ENCODE peak calls at places on chromosome 1, in five cellular contexts. R, W, E, J and T are unnamed samples.

GRCh38 chr1:69436151-69436550 is 131.6 kb upstream of the LRRC7 start:
- DNase-seq in E (no peak), W (no peak), R (no peak), J (no peak), T (no peak)

GRCh38 chr1:182159443-182159842 is 97.9 kb upstream of the ZNF648 start:
- DNase-seq in E (no peak), J (no peak), R (no peak), W (no peak), T (no peak)

GRCh38 chr1:206467915-206468314 is 2.4 kb upstream of the IKBKE start:
- DNase-seq in W (peak; percentile 63), R (no peak), E (no peak), J (no peak), T (no peak)

GRCh38 chr1:25871086-25871703 is 4.3 kb downstream of the PAQR7 start:
- DNase-seq in R (no peak), W (no peak), J (no peak), E (no peak), T (no peak)

GRCh38 chr1:36918604-36919003 is 115.7 kb downstream of the GRIK3 start:
- DNase-seq in J (no peak), R (no peak), E (no peak), W (no peak), T (no peak)

GRCh38 chr1:156881663-156882062 is 11.9 kb upstream of the PEAR1 start:
- DNase-seq in E (no peak), J (no peak), R (no peak), W (no peak), T (no peak)

GRCh38 chr1:47763456-47764171 is 233.6 kb downstream of the TRABD2B start:
- DNase-seq in R (no peak), E (peak; percentile 3), W (no peak), J (no peak), T (no peak)

GRCh38 chr1:36865080-36865900 is 169.0 kb downstream of the GRIK3 start:
- DNase-seq in W (no peak), R (no peak), E (no peak), J (no peak), T (no peak)

GRCh38 chr1:209416009-209416408 is 167.5 kb upstream of the CAMK1G start:
- DNase-seq in W (no peak), R (no peak), J (no peak), E (peak; percentile 87), T (peak; percentile 17)

GRCh38 chr1:54047384-54048315 is 5.4 kb downstream of the TMEM59 start:
- DNase-seq in J (no peak), W (no peak), R (no peak), E (peak; percentile 30), T (no peak)

GRCh38 chr1:193181985-193182384 is 4.4 kb downstream of the B3GALT2 start:
- DNase-seq in E (peak; percentile 23), W (peak; percentile 29), J (no peak), R (no peak), T (no peak)

GRCh38 chr1:172682812-172683211 is 23.9 kb downstream of the FASLG start:
- DNase-seq in W (no peak), J (no peak), E (peak; percentile 23), R (no peak), T (no peak)

GRCh38 chr1:206907304-206907991 is 10.2 kb downstream of the IL24 start:
- DNase-seq in J (no peak), E (no peak), R (no peak), W (no peak), T (no peak)

GRCh38 chr1:78101514-78101913 is 55.7 kb downstream of the GIPC2 start:
- DNase-seq in W (peak; percentile 97), R (no peak), J (no peak), E (peak; percentile 99), T (peak; percentile 81)

GRCh38 chr1:209884665-209885117 is 53.3 kb upstream of the SYT14 start:
- DNase-seq in W (peak; percentile 100), R (peak; percentile 59), J (peak; percentile 85), E (peak; percentile 100), T (peak; percentile 80)

GRCh38 chr1:209827384-209828261 is at the start of gene UTP25:
- DNase-seq in J (peak; percentile 98), E (peak; percentile 97), W (peak; percentile 99), R (peak; percentile 95), T (peak; percentile 97)